ENCODE peak calls at places on chromosomes 4 and X, in six cellular contexts. W, V, Q, H, X and U are unnamed samples.

GRCh38 chrX:20393944-20394343 is 127.2 kb upstream of the RPS6KA3 start:
- DNase-seq in X (no peak), H (no peak), V (no peak), W (no peak), Q (no peak), U (no peak)

GRCh38 chr4:110128092-110128989 is 70.1 kb downstream of the ELOVL6 start:
- DNase-seq in V (no peak), Q (no peak), W (no peak), H (no peak), X (no peak), U (no peak)

GRCh38 chr4:108900018-108900417 is 137.2 kb upstream of the ETNPPL start:
- DNase-seq in Q (no peak), W (no peak), X (no peak), V (no peak), H (no peak), U (no peak)

GRCh38 chrX:106728337-106728736 is 1.8 kb downstream of the RNF128 start:
- DNase-seq in H (no peak), V (no peak), X (no peak), Q (no peak), W (no peak), U (no peak)

GRCh38 chr4:4625488-4625887 is 83.6 kb upstream of the STX18 start:
- DNase-seq in H (no peak), Q (no peak), X (no peak), W (no peak), V (no peak), U (no peak)

GRCh38 chr4:41573458-41574129 is 35.6 kb downstream of the LIMCH1 start:
- DNase-seq in H (no peak), V (no peak), W (no peak), Q (no peak), X (no peak), U (no peak)

GRCh38 chrX:40174594-40175415 is 77.0 kb upstream of the BCOR start:
- DNase-seq in H (no peak), Q (no peak), X (no peak), W (peak), V (peak), U (no peak)

GRCh38 chrX:153626025-153626633 is 20.9 kb upstream of the DUSP9 start:
- DNase-seq in W (no peak), V (no peak), Q (no peak), X (no peak), H (no peak), U (no peak)

GRCh38 chr4:163395055-163395454 is 51.4 kb downstream of the NPY5R start:
- DNase-seq in X (no peak), W (no peak), H (no peak), Q (no peak), V (peak), U (no peak)

GRCh38 chrX:128019218-128019617 is 33.0 kb downstream of the ACTRT1 start:
- DNase-seq in H (no peak), Q (no peak), V (no peak), W (no peak), X (no peak), U (no peak)

GRCh38 chr4:78936989-78937388 is 2.2 kb downstream of the PAQR3 start:
- DNase-seq in Q (no peak), W (no peak), H (no peak), X (no peak), V (no peak), U (no peak)

GRCh38 chr4:75723802-75724065 is 643 bp upstream of the USO1 start:
- DNase-seq in X (no peak), W (no peak), V (no peak), H (no peak), Q (no peak), U (no peak)

GRCh38 chr4:142901166-142901662 is 55.1 kb upstream of the INPP4B start:
- DNase-seq in V (no peak), X (no peak), W (no peak), H (no peak), Q (no peak), U (no peak)

GRCh38 chr4:4880492-4880891 is 21.0 kb downstream of the MSX1 start:
- DNase-seq in X (no peak), V (no peak), W (no peak), Q (no peak), H (no peak), U (no peak)

GRCh38 chrX:54182194-54182863 is 725 bp downstream of the FAM120C start:
- DNase-seq in Q (no peak), X (peak), W (peak), V (no peak), H (peak), U (peak)

GRCh38 chrX:100411802-100412333 is 1.8 kb upstream of the PCDH19 start:
- DNase-seq in H (peak), X (no peak), V (no peak), W (no peak), Q (no peak), U (no peak)

GRCh38 chr4:87525636-87526035 is 3.5 kb downstream of the SPARCL1 start:
- DNase-seq in V (no peak), H (no peak), W (no peak), X (no peak), Q (no peak), U (no peak)

GRCh38 chrX:132412208-132412607 is 76.6 kb downstream of the MBNL3 start:
- DNase-seq in H (no peak), V (no peak), Q (no peak), W (no peak), X (no peak), U (no peak)

GRCh38 chrX:150475466-150475865 is 93.0 kb upstream of the MTM1 start:
- DNase-seq in X (no peak), Q (no peak), H (no peak), V (no peak), W (no peak), U (no peak)

GRCh38 chrX:153669174-153669890 is 4.3 kb downstream of the PNCK start:
- DNase-seq in H (no peak), X (peak), Q (no peak), V (no peak), W (peak), U (peak)

GRCh38 chr4:89404530-89404929 is 96.9 kb upstream of the GPRIN3 start:
- DNase-seq in W (no peak), V (peak), X (no peak), Q (no peak), H (no peak), U (no peak)

GRCh38 chr4:176668324-176668723 is 124.4 kb downstream of the VEGFC start:
- DNase-seq in Q (no peak), X (no peak), W (no peak), V (no peak), H (no peak), U (no peak)

GRCh38 chr4:100087743-100088142 is 102.5 kb downstream of the DDIT4L start:
- DNase-seq in V (peak), W (no peak), H (no peak), Q (no peak), X (no peak), U (no peak)

GRCh38 chr4:144740316-144740715 is 94.4 kb downstream of the HHIP start:
- DNase-seq in H (no peak), Q (no peak), X (no peak), W (no peak), V (no peak), U (no peak)

GRCh38 chr4:30262379-30262778 is 457.8 kb upstream of the PCDH7 start:
- DNase-seq in W (no peak), X (no peak), V (no peak), H (no peak), Q (no peak), U (no peak)

GRCh38 chrX:115490814-115491213 is 70.2 kb upstream of the PLS3 start:
- DNase-seq in W (no peak), V (no peak), X (no peak), Q (no peak), H (no peak), U (no peak)

GRCh38 chr4:100869266-100869665 is 351.4 kb upstream of the EMCN start:
- DNase-seq in V (no peak), W (no peak), H (no peak), Q (no peak), X (no peak), U (no peak)

GRCh38 chrX:132482632-132483031 is 6.2 kb downstream of the MBNL3 start:
- DNase-seq in V (no peak), X (no peak), Q (no peak), H (no peak), W (no peak), U (no peak)

GRCh38 chr4:184818216-184818564 is 7.6 kb downstream of the ACSL1 start:
- DNase-seq in V (no peak), H (no peak), X (no peak), Q (no peak), W (no peak), U (no peak)

GRCh38 chr4:165605811-165606210 is 227.0 kb downstream of the CPE start:
- DNase-seq in X (no peak), W (no peak), H (no peak), Q (no peak), V (no peak), U (no peak)

GRCh38 chr4:4430492-4431195 is 43.7 kb downstream of the NSG1 start:
- DNase-seq in Q (peak), W (peak), V (peak), H (no peak), X (peak), U (peak)

GRCh38 chr4:114021445-114021844 is 42.0 kb upstream of the ARSJ start:
- DNase-seq in X (no peak), H (no peak), Q (no peak), W (no peak), V (no peak), U (no peak)

GRCh38 chrX:140346711-140347110 is 158.2 kb downstream of the SOX3 start:
- DNase-seq in W (no peak), Q (no peak), H (no peak), V (no peak), X (no peak), U (no peak)